ENCODE peak calls at places on chromosome 12, in four cellular contexts. One of them, this sample, is unnamed.

GRCh38 chr12:12505544-12506501 is 56.8 kb downstream of the DUSP16 start:
- DNase-seq in lower lobe of right lung: no peak
- DNase-seq in CD14-positive monocyte: no peak
- DNase-seq in tibial artery: no peak
- DNase-seq in this sample: no peak

GRCh38 chr12:50188875-50189575 is 21.9 kb upstream of the CERS5 start:
- DNase-seq in lower lobe of right lung: no peak
- DNase-seq in CD14-positive monocyte: no peak
- DNase-seq in tibial artery: no peak
- DNase-seq in this sample: peak

GRCh38 chr12:53252349-53252916 is 15.7 kb upstream of the ESPL1 start:
- DNase-seq in lower lobe of right lung: peak
- DNase-seq in CD14-positive monocyte: no peak
- DNase-seq in tibial artery: no peak
- DNase-seq in this sample: no peak

GRCh38 chr12:17016116-17016864 is 410.3 kb upstream of the LMO3 start:
- DNase-seq in lower lobe of right lung: no peak
- DNase-seq in CD14-positive monocyte: no peak
- DNase-seq in tibial artery: no peak
- DNase-seq in this sample: no peak

GRCh38 chr12:89461649-89462612 is 62.7 kb downstream of the GALNT4 start:
- DNase-seq in lower lobe of right lung: no peak
- DNase-seq in CD14-positive monocyte: no peak
- DNase-seq in tibial artery: no peak
- DNase-seq in this sample: no peak

GRCh38 chr12:120249875-120250795 is 15.4 kb downstream of the PXN start:
- DNase-seq in lower lobe of right lung: no peak
- DNase-seq in CD14-positive monocyte: no peak
- DNase-seq in tibial artery: peak
- DNase-seq in this sample: peak

GRCh38 chr12:47882796-47883546 is 21.8 kb downstream of the VDR start:
- DNase-seq in lower lobe of right lung: peak
- DNase-seq in CD14-positive monocyte: no peak
- DNase-seq in tibial artery: no peak
- DNase-seq in this sample: no peak

GRCh38 chr12:48180857-48181495 is 2.5 kb upstream of the CCDC184 start:
- DNase-seq in lower lobe of right lung: no peak
- DNase-seq in CD14-positive monocyte: no peak
- DNase-seq in tibial artery: no peak
- DNase-seq in this sample: no peak

GRCh38 chr12:59873136-59873535 is 277.3 kb downstream of the SLC16A7 start:
- DNase-seq in lower lobe of right lung: no peak
- DNase-seq in CD14-positive monocyte: no peak
- DNase-seq in tibial artery: no peak
- DNase-seq in this sample: no peak

GRCh38 chr12:47551426-47551851 is 154.4 kb downstream of the RPAP3 start:
- DNase-seq in lower lobe of right lung: no peak
- DNase-seq in CD14-positive monocyte: no peak
- DNase-seq in tibial artery: no peak
- DNase-seq in this sample: no peak

GRCh38 chr12:57090924-57091632 is 2.2 kb downstream of the NAB2 start:
- DNase-seq in lower lobe of right lung: no peak
- DNase-seq in CD14-positive monocyte: no peak
- DNase-seq in tibial artery: peak
- DNase-seq in this sample: no peak

GRCh38 chr12:125971981-125972380 is 906.7 kb downstream of the AACS start:
- DNase-seq in lower lobe of right lung: no peak
- DNase-seq in CD14-positive monocyte: no peak
- DNase-seq in tibial artery: no peak
- DNase-seq in this sample: no peak

GRCh38 chr12:83067981-83068380 is 381.3 kb downstream of the TMTC2 start:
- DNase-seq in lower lobe of right lung: no peak
- DNase-seq in CD14-positive monocyte: no peak
- DNase-seq in tibial artery: no peak
- DNase-seq in this sample: no peak

GRCh38 chr12:58148405-58148804 is 207.0 kb downstream of the ATP23 start:
- DNase-seq in lower lobe of right lung: no peak
- DNase-seq in CD14-positive monocyte: no peak
- DNase-seq in tibial artery: no peak
- DNase-seq in this sample: no peak

GRCh38 chr12:52185400-52185967 is 6.3 kb downstream of the KRT80 start:
- DNase-seq in lower lobe of right lung: no peak
- DNase-seq in CD14-positive monocyte: no peak
- DNase-seq in tibial artery: no peak
- DNase-seq in this sample: no peak

GRCh38 chr12:795305-795704 is 42.9 kb downstream of the WNK1 start:
- DNase-seq in lower lobe of right lung: no peak
- DNase-seq in CD14-positive monocyte: no peak
- DNase-seq in tibial artery: no peak
- DNase-seq in this sample: no peak

GRCh38 chr12:108525681-108526080 is 10.6 kb downstream of the FICD start:
- DNase-seq in lower lobe of right lung: no peak
- DNase-seq in CD14-positive monocyte: no peak
- DNase-seq in tibial artery: no peak
- DNase-seq in this sample: no peak

GRCh38 chr12:45273717-45274271 is 57.9 kb downstream of the ANO6 start:
- DNase-seq in lower lobe of right lung: no peak
- DNase-seq in CD14-positive monocyte: no peak
- DNase-seq in tibial artery: peak
- DNase-seq in this sample: no peak

GRCh38 chr12:45268672-45269406 is 52.9 kb downstream of the ANO6 start:
- DNase-seq in lower lobe of right lung: peak
- DNase-seq in CD14-positive monocyte: no peak
- DNase-seq in tibial artery: peak
- DNase-seq in this sample: peak

GRCh38 chr12:45263587-45263986 is 47.7 kb downstream of the ANO6 start:
- DNase-seq in lower lobe of right lung: no peak
- DNase-seq in CD14-positive monocyte: no peak
- DNase-seq in tibial artery: no peak
- DNase-seq in this sample: peak

GRCh38 chr12:45269407-45269741 is 53.5 kb downstream of the ANO6 start:
- DNase-seq in lower lobe of right lung: no peak
- DNase-seq in CD14-positive monocyte: no peak
- DNase-seq in tibial artery: no peak
- DNase-seq in this sample: no peak
- TF ChIP-seq CTCF in lower lobe of right lung: no peak
- TF ChIP-seq CTCF in CD14-positive monocyte: no peak
- TF ChIP-seq CTCF in tibial artery: no peak
- TF ChIP-seq CTCF in this sample: no peak

DNA sequence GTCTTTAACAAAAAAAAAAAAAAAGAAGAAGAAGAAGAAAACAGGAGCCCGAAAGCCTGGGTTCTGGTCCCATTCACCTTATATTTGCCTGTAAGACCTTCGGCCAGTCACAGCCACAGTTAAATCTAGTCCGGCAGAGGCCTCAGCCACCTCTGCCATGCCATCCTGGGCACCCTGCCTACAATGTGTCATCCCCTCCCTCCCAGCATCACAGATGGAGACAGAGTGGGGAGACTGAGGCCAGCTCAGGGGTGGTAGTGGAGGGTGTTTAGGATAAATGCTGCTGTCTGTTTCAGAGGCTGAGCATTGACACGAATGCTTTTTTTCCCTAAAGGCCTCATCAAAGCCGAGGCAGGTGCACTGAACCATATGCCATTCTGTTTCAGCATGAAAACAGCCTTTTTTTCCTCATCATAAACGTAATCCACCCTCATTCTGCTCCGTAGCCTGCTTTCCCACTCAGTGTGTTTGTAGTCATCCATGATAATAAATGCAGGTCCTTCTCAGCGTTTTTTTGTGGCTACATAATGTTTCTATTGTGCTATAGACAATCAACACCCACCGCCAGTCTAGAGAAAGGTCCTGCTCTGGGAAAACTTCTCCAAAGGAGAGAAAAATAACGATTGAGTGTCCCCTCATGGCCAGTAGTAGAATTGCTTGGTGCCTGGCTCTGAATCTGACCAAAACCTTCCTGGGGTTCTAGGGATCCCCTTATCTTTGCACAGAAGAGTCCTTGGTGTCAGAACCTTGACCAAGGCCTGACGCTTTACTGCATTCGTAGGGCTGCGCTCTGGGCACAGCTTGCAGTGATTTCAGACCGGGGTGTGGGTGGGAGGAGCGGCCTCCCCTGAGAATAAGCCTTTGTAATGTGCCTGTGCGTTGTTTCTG is 41.1 kb upstream of the TSPAN9 start:
- DNase-seq in lower lobe of right lung: no peak
- DNase-seq in CD14-positive monocyte: no peak
- DNase-seq in tibial artery: no peak
- DNase-seq in this sample: peak
- TF ChIP-seq CTCF in lower lobe of right lung: no peak
- TF ChIP-seq CTCF in CD14-positive monocyte: no peak
- TF ChIP-seq CTCF in tibial artery: no peak
- TF ChIP-seq CTCF in this sample: peak

GRCh38 chr12:128971802-128972201 is 118.5 kb downstream of the GLT1D1 start:
- DNase-seq in lower lobe of right lung: no peak
- DNase-seq in CD14-positive monocyte: no peak
- DNase-seq in tibial artery: no peak
- DNase-seq in this sample: no peak

GRCh38 chr12:128970941-128971340 is 117.7 kb downstream of the GLT1D1 start:
- DNase-seq in lower lobe of right lung: no peak
- DNase-seq in CD14-positive monocyte: no peak
- DNase-seq in tibial artery: no peak
- DNase-seq in this sample: no peak

GRCh38 chr12:128968668-128969067 is 115.4 kb downstream of the GLT1D1 start:
- DNase-seq in lower lobe of right lung: no peak
- DNase-seq in CD14-positive monocyte: no peak
- DNase-seq in tibial artery: no peak
- DNase-seq in this sample: no peak

GRCh38 chr12:128970110-128970509 is 116.8 kb downstream of the GLT1D1 start:
- DNase-seq in lower lobe of right lung: no peak
- DNase-seq in CD14-positive monocyte: no peak
- DNase-seq in tibial artery: no peak
- DNase-seq in this sample: peak

DNA sequence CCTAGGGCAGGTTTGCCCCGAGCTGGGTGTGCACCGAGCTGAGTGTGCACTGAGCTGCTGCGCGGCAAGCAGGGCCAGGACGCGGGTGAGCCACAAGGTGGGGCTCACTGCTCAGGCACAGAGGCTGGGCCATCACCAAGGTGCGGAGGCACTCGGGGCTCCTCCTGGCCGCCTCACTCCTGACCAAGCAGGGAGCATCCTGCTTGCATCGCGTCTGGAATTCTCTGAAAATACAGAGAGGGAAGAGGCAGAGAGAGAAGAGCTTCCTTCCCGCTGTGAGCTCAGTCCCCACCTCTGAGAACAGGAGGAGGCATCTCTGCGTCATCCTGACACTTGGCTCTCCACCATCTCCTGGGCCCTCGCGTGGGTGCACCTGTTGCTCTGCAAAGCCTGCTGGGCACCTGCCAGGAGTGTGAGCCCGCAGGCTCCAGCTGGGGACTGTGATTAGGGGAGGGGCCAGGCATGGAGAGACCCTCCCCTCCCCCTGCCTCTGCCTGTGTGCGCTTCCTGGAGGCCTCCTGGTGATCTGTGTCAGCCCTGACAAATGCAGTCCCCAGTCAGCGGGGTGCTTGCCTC is 116.3 kb downstream of the GLT1D1 start:
- DNase-seq in lower lobe of right lung: no peak
- DNase-seq in CD14-positive monocyte: no peak
- DNase-seq in tibial artery: no peak
- DNase-seq in this sample: peak
- TF ChIP-seq CTCF in lower lobe of right lung: peak
- TF ChIP-seq CTCF in CD14-positive monocyte: peak
- TF ChIP-seq CTCF in tibial artery: no peak
- TF ChIP-seq CTCF in this sample: peak

DNA sequence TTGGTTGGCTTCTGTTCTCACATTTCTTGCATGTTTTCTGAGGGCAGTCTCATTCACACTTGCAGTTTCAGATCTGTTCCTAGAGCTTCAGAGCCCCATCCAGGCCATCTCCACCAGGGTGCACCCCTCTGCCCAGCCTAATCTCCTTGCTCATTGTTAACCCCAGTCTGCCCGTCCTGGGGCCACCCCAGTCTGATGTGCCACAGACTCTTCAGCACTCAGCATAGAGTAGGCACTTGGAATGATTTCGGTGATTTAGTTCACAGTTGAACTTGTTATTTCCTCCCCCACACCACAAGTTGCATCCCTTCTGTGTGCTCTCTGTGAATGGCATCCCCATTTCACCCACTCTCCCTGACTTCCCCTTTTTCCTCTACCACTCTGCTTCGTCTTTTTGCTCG is 41.3 kb downstream of the ANO6 start:
- DNase-seq in lower lobe of right lung: no peak
- DNase-seq in CD14-positive monocyte: no peak
- DNase-seq in tibial artery: no peak
- DNase-seq in this sample: peak
- TF ChIP-seq CTCF in lower lobe of right lung: no peak
- TF ChIP-seq CTCF in CD14-positive monocyte: no peak
- TF ChIP-seq CTCF in tibial artery: no peak
- TF ChIP-seq CTCF in this sample: peak

GRCh38 chr12:132373967-132374820 is 44.8 kb upstream of the GALNT9 start:
- DNase-seq in lower lobe of right lung: no peak
- DNase-seq in CD14-positive monocyte: no peak
- DNase-seq in tibial artery: no peak
- DNase-seq in this sample: no peak
- TF ChIP-seq CTCF in lower lobe of right lung: no peak
- TF ChIP-seq CTCF in CD14-positive monocyte: no peak
- TF ChIP-seq CTCF in tibial artery: no peak
- TF ChIP-seq CTCF in this sample: peak

DNA sequence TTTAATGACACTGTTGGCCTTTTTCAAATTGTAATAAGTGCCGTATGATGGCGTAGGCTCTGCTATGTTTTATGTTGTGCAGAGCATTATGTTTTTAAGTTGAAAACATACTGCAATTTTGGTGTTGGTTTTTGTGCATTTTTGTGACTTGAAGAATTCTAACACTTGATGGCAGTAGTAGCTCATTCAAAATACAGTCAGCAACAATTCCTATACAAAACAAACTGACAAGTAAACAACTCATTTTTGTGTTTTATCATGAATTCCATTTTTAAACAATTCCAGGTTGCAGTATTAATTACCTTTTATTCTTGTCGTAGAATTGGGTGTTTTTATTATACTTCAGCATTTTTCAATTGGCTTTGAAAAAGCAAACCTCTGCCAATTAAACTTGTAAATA is 4.0 kb upstream of the CCER1 start:
- DNase-seq in lower lobe of right lung: no peak
- DNase-seq in CD14-positive monocyte: no peak
- DNase-seq in tibial artery: no peak
- DNase-seq in this sample: no peak
- TF ChIP-seq CTCF in lower lobe of right lung: no peak
- TF ChIP-seq CTCF in CD14-positive monocyte: no peak
- TF ChIP-seq CTCF in tibial artery: no peak
- TF ChIP-seq CTCF in this sample: no peak

This sample was measured in endodermal cell.